ENCODE peak calls at places on chromosome 17, in four cellular contexts. X is GM23248, K is HCT116, A is astrocyte. I is an unnamed sample.

GRCh38 chr17:16491703-16492612 is at the start of gene LRRC75A:
- DNase-seq in X (peak), K (no peak), A (no peak), I (no peak)

GRCh38 chr17:80409626-80410025 is 5.3 kb upstream of the ENDOV start:
- DNase-seq in X (no peak), K (no peak), A (no peak), I (no peak)

GRCh38 chr17:5669191-5669590 is 84.9 kb upstream of the NLRP1 start:
- DNase-seq in X (no peak), K (no peak), A (no peak), I (no peak)

GRCh38 chr17:32349854-32350661 is at the start of gene ZNF207:
- DNase-seq in X (peak), K (peak), A (peak), I (peak)

GRCh38 chr17:57649731-57650484 is 95.2 kb downstream of the CCDC182 start:
- DNase-seq in X (peak), K (no peak), A (peak), I (no peak)

GRCh38 chr17:81380682-81381518 is 14.4 kb upstream of the BAHCC1 start:
- DNase-seq in X (no peak), K (no peak), A (no peak), I (no peak)

GRCh38 chr17:57811633-57812280 is 38.1 kb downstream of the MRPS23 start:
- DNase-seq in X (no peak), K (peak), A (no peak), I (no peak)

GRCh38 chr17:69729937-69730336 is 315.4 kb downstream of the MAP2K6 start:
- DNase-seq in X (peak), K (no peak), A (peak), I (no peak)

GRCh38 chr17:82751171-82751570 is 694 bp upstream of the TBCD start:
- DNase-seq in X (no peak), K (no peak), A (peak), I (no peak)

GRCh38 chr17:28247671-28248556 is 71.1 kb upstream of the TMEM97 start:
- DNase-seq in X (no peak), K (no peak), A (no peak), I (no peak)

GRCh38 chr17:16437083-16437482 is 21.7 kb downstream of the TRPV2 start:
- DNase-seq in X (no peak), K (no peak), A (no peak), I (no peak)

GRCh38 chr17:2750721-2751120 is 1.3 kb upstream of the CCDC92B start:
- DNase-seq in X (no peak), K (no peak), A (no peak), I (no peak)

GRCh38 chr17:82217120-82217529 is 4.5 kb upstream of the CCDC57 start:
- DNase-seq in X (no peak), K (no peak), A (no peak), I (no peak)

GRCh38 chr17:70060415-70060814 is 14.6 kb upstream of the KCNJ16 start:
- DNase-seq in X (no peak), K (no peak), A (peak), I (no peak)

GRCh38 chr17:1713878-1714487 is 3.8 kb upstream of the TLCD2 start:
- DNase-seq in X (peak), K (peak), A (no peak), I (no peak)

GRCh38 chr17:4968916-4969550 is 1.4 kb upstream of the SPAG7 start:
- DNase-seq in X (peak), K (no peak), A (peak), I (no peak)

GRCh38 chr17:46003907-46004748 is 5.1 kb downstream of the STH start:
- DNase-seq in X (peak), K (no peak), A (peak), I (no peak)

GRCh38 chr17:10210151-10210574 is 11.8 kb upstream of the GAS7 start:
- DNase-seq in X (no peak), K (no peak), A (peak), I (no peak)

GRCh38 chr17:66567234-66568170 is 265.1 kb downstream of the PRKCA start:
- DNase-seq in X (peak), K (peak), A (peak), I (peak)

GRCh38 chr17:65346166-65346565 is 209.0 kb downstream of the RGS9 start:
- DNase-seq in X (peak), K (no peak), A (peak), I (no peak)

GRCh38 chr17:29711588-29712385 is 89.1 kb upstream of the CORO6 start:
- DNase-seq in X (no peak), K (no peak), A (no peak), I (no peak)

GRCh38 chr17:48429156-48429555 is 858 bp downstream of the SKAP1 start:
- DNase-seq in X (no peak), K (no peak), A (no peak), I (no peak)

GRCh38 chr17:79838541-79839274 is 532 bp downstream of the CBX4 start:
- DNase-seq in X (peak), K (no peak), A (peak), I (peak)

GRCh38 chr17:79496422-79497005 is 114.3 kb downstream of the RBFOX3 start:
- DNase-seq in X (no peak), K (no peak), A (no peak), I (no peak)

GRCh38 chr17:14118951-14119350 is 49.6 kb downstream of the COX10 start:
- DNase-seq in X (no peak), K (no peak), A (no peak), I (no peak)

GRCh38 chr17:1070411-1070810 is 73.5 kb downstream of the TIMM22 start:
- DNase-seq in X (no peak), K (no peak), A (no peak), I (no peak)

GRCh38 chr17:82938486-82939212 is 98.8 kb upstream of the ZNF750 start:
- DNase-seq in X (no peak), K (no peak), A (no peak), I (no peak)

GRCh38 chr17:3512512-3513171 is 36.8 kb downstream of the ASPA start:
- DNase-seq in X (peak), K (no peak), A (peak), I (no peak)

GRCh38 chr17:51427259-51428255 is 167.2 kb downstream of the UTP18 start:
- DNase-seq in X (no peak), K (no peak), A (no peak), I (no peak)

GRCh38 chr17:10799407-10799806 is 4.5 kb downstream of the TMEM238L start:
- DNase-seq in X (no peak), K (no peak), A (no peak), I (no peak)

GRCh38 chr17:74584307-74584706 is 7.8 kb downstream of the CD300LD start:
- DNase-seq in X (no peak), K (no peak), A (no peak), I (no peak)

GRCh38 chr17:8499614-8500013 is 63.9 kb downstream of the NDEL1 start:
- DNase-seq in X (no peak), K (no peak), A (no peak), I (no peak)

GRCh38 chr17:67071595-67071994 is 27.2 kb downstream of the CACNG1 start:
- DNase-seq in X (no peak), K (no peak), A (no peak), I (no peak)

GRCh38 chr17:83032781-83033180 is 46.6 kb upstream of the METRNL start:
- DNase-seq in X (no peak), K (no peak), A (no peak), I (no peak)

GRCh38 chr17:61097786-61098185 is 301.9 kb upstream of the TBX2 start:
- DNase-seq in X (no peak), K (no peak), A (no peak), I (no peak)

GRCh38 chr17:45342306-45342705 is 25.5 kb upstream of the MAP3K14 start:
- DNase-seq in X (no peak), K (no peak), A (no peak), I (no peak)

DNA sequence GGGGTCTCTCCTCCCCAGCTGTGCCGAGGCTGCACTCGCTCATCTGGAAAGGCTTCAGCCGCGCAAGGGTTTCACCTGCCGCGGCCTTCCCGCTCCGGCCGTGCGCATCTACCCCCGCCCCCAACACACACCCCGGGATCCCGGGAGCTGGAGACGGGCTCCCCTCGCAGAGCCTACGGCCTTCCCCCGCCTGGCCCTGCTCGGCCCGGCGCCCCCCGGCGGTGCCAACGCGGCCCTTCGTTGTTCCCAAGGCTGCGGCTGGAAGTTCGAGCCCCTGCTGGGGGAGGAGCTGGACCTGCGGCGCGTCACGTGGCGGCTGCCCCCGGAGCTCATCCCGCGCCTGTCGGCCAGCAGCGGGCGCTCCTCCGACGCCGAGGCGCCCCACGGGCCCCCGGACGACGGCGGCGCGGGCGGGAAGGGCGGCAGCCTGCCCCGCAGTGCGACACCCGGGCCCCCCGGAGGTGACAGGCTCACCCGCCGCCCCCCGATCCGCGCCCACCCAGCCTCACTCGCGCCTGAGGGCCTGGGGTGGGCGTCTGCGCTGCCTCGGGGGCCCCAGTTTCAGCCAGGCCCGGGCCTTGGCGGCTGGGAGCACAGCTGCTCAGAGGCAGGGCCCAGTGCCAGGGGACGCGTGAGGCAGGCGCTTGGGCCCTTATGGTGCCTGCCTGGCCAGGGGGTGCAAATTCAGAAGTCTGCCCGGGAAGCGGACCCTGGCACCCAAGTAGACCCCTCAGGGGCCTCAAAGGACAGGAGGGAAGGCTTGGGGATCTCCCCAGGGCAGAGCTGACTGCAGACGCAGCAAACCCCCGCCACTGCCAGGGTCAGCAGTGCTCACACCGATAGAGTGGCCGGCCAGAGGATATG is 11.2 kb downstream of the GALK1 start:
- DNase-seq in X (peak), K (no peak), A (peak), I (peak)
- H2AFZ ChIP-seq in X (peak), K (no peak), A (peak), I (peak)

GRCh38 chr17:35345445-35345925 is 27.9 kb downstream of the SLFN11 start:
- DNase-seq in X (no peak), K (no peak), A (no peak), I (no peak)
- H3K4me3 ChIP-seq in X (peak), K (no peak), A (peak), I (no peak)

GRCh38 chr17:35748979-35749378 is 4.1 kb downstream of the GAS2L2 start:
- DNase-seq in X (no peak), K (no peak), A (no peak), I (no peak)

GRCh38 chr17:35748323-35748960 is 4.6 kb downstream of the GAS2L2 start:
- DNase-seq in X (no peak), K (no peak), A (no peak), I (no peak)

GRCh38 chr17:35746956-35747355 is 6.1 kb downstream of the GAS2L2 start:
- DNase-seq in X (no peak), K (no peak), A (no peak), I (no peak)

GRCh38 chr17:35745749-35746320 is 7.2 kb downstream of the GAS2L2 start:
- DNase-seq in X (no peak), K (no peak), A (no peak), I (no peak)

DNA sequence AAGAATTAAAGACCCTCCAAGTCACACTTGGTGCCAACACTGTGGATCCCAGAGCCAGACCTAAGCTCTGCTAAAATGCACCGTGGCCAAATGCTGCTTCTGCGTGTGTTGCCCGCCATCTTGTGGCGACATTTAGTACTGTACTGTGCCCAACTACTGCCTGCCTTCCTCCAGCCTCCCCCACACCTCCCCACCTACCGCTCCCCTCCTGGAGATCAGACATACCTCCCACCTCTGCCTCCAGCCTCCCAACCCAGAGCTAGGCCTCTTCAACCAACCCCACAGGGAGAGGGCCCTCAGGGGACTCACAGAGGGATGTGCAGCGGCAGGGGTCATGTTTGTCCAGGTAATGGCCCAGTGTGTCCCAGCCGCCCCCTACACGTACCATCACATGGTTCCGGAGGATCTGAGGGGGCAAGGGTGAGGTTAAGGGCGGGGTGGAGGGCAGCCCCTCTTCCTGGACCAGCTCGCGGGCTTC is 5.5 kb downstream of the GAS2L2 start:
- DNase-seq in X (peak), K (peak), A (peak), I (peak)
- H3K4me2 ChIP-seq in X (no peak), K (no peak), A (no peak), I (no peak)

GRCh38 chr17:78469443-78469842 is 91.0 kb downstream of the PGS1 start:
- DNase-seq in X (no peak), K (no peak), A (no peak), I (no peak)

GRCh38 chr17:78471635-78472034 is 93.2 kb downstream of the PGS1 start:
- DNase-seq in X (no peak), K (no peak), A (no peak), I (no peak)

GRCh38 chr17:78474631-78475146 is 96.2 kb downstream of the PGS1 start:
- DNase-seq in X (no peak), K (no peak), A (no peak), I (no peak)

GRCh38 chr17:78473951-78474630 is 95.6 kb downstream of the PGS1 start:
- DNase-seq in X (peak), K (no peak), A (no peak), I (no peak)

DNA sequence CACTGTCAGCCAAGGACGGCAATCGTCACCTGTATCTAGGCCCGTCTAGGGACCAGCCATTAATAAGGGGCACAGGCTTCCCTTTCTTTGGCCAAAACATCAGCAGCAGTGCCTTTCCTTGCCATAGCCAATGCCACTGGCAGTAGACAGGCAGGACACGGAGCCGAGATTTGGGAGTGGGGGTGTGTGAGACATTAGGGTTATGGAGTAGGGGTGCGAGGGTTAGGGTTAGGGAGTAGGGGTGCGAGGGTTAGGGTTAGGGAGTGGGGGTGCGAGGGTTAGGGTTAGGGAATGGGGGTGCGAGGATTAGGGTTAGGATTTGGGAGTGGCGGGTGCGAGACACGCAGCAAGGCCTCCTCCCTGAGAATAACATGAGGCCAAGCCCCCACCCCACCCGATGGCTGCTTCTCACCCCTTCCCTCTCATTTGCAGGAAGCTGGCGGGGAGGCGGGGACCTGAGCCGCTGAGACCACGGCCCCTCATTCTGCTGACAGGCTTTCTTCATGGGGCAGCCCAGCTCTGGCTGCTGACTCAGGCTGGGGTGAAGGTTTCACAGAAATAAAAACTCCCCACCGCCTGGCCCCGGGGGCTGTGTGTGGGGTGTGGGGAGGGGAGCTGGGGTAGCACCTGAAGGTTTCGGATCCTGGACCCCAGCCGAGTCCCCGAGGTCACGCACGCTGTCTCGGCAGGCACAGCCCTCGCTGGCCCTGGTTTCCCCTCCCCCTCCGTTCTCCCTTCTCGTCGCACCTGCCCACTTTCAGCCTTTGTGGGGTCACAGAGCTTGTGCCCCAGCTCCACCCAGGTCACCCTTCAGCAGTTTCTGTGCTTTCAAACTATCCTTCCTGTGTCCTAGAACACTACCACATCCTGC is 93.8 kb downstream of the PGS1 start:
- DNase-seq in X (no peak), K (no peak), A (no peak), I (peak)
- H2AFZ ChIP-seq in X (no peak), K (no peak), A (no peak), I (no peak)

GRCh38 chr17:27082775-27083154 is 211.1 kb upstream of the WSB1 start:
- DNase-seq in X (no peak), K (no peak), A (no peak), I (no peak)

GRCh38 chr17:27079660-27080059 is 214.3 kb upstream of the WSB1 start:
- DNase-seq in X (no peak), K (no peak), A (no peak), I (no peak)

GRCh38 chr17:27083408-27084185 is 210.3 kb upstream of the WSB1 start:
- DNase-seq in X (no peak), K (no peak), A (no peak), I (no peak)

GRCh38 chr17:27082023-27082774 is 211.7 kb upstream of the WSB1 start:
- DNase-seq in X (no peak), K (no peak), A (no peak), I (no peak)

GRCh38 chr17:27081002-27081638 is 212.8 kb upstream of the WSB1 start:
- DNase-seq in X (no peak), K (no peak), A (no peak), I (no peak)
- H3K4me3 ChIP-seq in X (no peak), K (no peak), A (no peak), I (no peak)

GRCh38 chr17:37831492-37831891 is 86.6 kb upstream of the HNF1B start:
- DNase-seq in X (no peak), K (no peak), A (no peak), I (no peak)

GRCh38 chr17:37836593-37836992 is 87.6 kb upstream of the TBC1D3K start:
- DNase-seq in X (no peak), K (no peak), A (no peak), I (no peak)

GRCh38 chr17:37830151-37830993 is 85.5 kb upstream of the HNF1B start:
- DNase-seq in X (no peak), K (no peak), A (no peak), I (peak)

GRCh38 chr17:37834168-37834567 is 89.3 kb upstream of the HNF1B start:
- DNase-seq in X (no peak), K (no peak), A (no peak), I (no peak)

GRCh38 chr17:37833237-37833859 is 88.5 kb upstream of the HNF1B start:
- DNase-seq in X (no peak), K (no peak), A (no peak), I (no peak)
- H3K4me2 ChIP-seq in X (no peak), K (no peak), A (no peak), I (no peak)

GRCh38 chr17:43995150-43995471 is 9.3 kb upstream of the NAGS start:
- DNase-seq in X (no peak), K (no peak), A (no peak), I (no peak)
- H2AFZ ChIP-seq in X (peak), K (peak), A (no peak), I (no peak)

GRCh38 chr17:41733348-41734138 is 900 bp downstream of the HAP1 start:
- DNase-seq in X (no peak), K (no peak), A (no peak), I (no peak)
- H3K4me3 ChIP-seq in X (peak), K (peak), A (no peak), I (no peak)

GRCh38 chr17:73384926-73385325 is 73.1 kb upstream of the CDC42EP4 start:
- DNase-seq in X (no peak), K (no peak), A (no peak), I (no peak)

GRCh38 chr17:73376152-73376551 is 64.4 kb upstream of the CDC42EP4 start:
- DNase-seq in X (no peak), K (no peak), A (no peak), I (no peak)

GRCh38 chr17:73380439-73381106 is 68.8 kb upstream of the CDC42EP4 start:
- DNase-seq in X (no peak), K (no peak), A (no peak), I (no peak)

GRCh38 chr17:73378974-73379470 is 67.2 kb upstream of the CDC42EP4 start:
- DNase-seq in X (no peak), K (no peak), A (no peak), I (no peak)

GRCh38 chr17:73379814-73380213 is 68.0 kb upstream of the CDC42EP4 start:
- DNase-seq in X (no peak), K (no peak), A (no peak), I (no peak)
- H3K4me2 ChIP-seq in X (no peak), K (no peak), A (no peak), I (no peak)

I was measured in OCI-LY7.